ENCODE peak calls at places on chromosome 15, in ten cellular contexts. One of them, this sample, is unnamed.

GRCh38 chr15:68370768-68371151 is 61.2 kb downstream of the ITGA11 start:
- DNase-seq in NCI-H1930: no peak
- DNase-seq in NCI-H1092 treated with DMSO at 0.1 percent for 48 hours: no peak
- DNase-seq in GM12891: no peak
- DNase-seq in occipital lobe: no peak
- DNase-seq in ELR: no peak
- DNase-seq in breast epithelium: no peak
- DNase-seq in fibroblast of the conjunctiva: no peak
- DNase-seq in NB4: no peak
- DNase-seq in mucosa of gallbladder: no peak
- DNase-seq in this sample: no peak

GRCh38 chr15:93477188-93477587 is 388.2 kb upstream of the RGMA start:
- DNase-seq in breast epithelium: no peak
- DNase-seq in GM12891: no peak
- DNase-seq in NCI-H1930: no peak
- DNase-seq in occipital lobe: no peak
- DNase-seq in mucosa of gallbladder: no peak
- DNase-seq in fibroblast of the conjunctiva: no peak
- DNase-seq in NB4: no peak
- DNase-seq in ELR: no peak
- DNase-seq in NCI-H1092 treated with DMSO at 0.1 percent for 48 hours: no peak
- DNase-seq in this sample: no peak

GRCh38 chr15:100869151-100869999 is 10.3 kb upstream of the ALDH1A3 start:
- DNase-seq in NB4: peak; percentile 64
- DNase-seq in GM12891: no peak
- DNase-seq in NCI-H1092 treated with DMSO at 0.1 percent for 48 hours: no peak
- DNase-seq in mucosa of gallbladder: no peak
- DNase-seq in occipital lobe: no peak
- DNase-seq in fibroblast of the conjunctiva: no peak
- DNase-seq in NCI-H1930: no peak
- DNase-seq in breast epithelium: no peak
- DNase-seq in ELR: peak; percentile 25
- DNase-seq in this sample: no peak

GRCh38 chr15:67104453-67104852 is 39.1 kb downstream of the SMAD3 start:
- DNase-seq in fibroblast of the conjunctiva: no peak
- DNase-seq in NB4: no peak
- DNase-seq in mucosa of gallbladder: no peak
- DNase-seq in GM12891: no peak
- DNase-seq in breast epithelium: no peak
- DNase-seq in ELR: no peak
- DNase-seq in NCI-H1092 treated with DMSO at 0.1 percent for 48 hours: no peak
- DNase-seq in NCI-H1930: no peak
- DNase-seq in occipital lobe: no peak
- DNase-seq in this sample: no peak

GRCh38 chr15:45136378-45136764 is 6.6 kb downstream of the DUOX1 start:
- DNase-seq in NB4: no peak
- DNase-seq in mucosa of gallbladder: no peak
- DNase-seq in ELR: no peak
- DNase-seq in NCI-H1930: no peak
- DNase-seq in breast epithelium: no peak
- DNase-seq in NCI-H1092 treated with DMSO at 0.1 percent for 48 hours: no peak
- DNase-seq in fibroblast of the conjunctiva: no peak
- DNase-seq in GM12891: no peak
- DNase-seq in occipital lobe: no peak
- DNase-seq in this sample: no peak

GRCh38 chr15:70095387-70096214 is 2.1 kb downstream of the TLE3 start:
- DNase-seq in NCI-H1930: no peak
- DNase-seq in fibroblast of the conjunctiva: no peak
- DNase-seq in ELR: peak; percentile 25
- DNase-seq in breast epithelium: no peak
- DNase-seq in NCI-H1092 treated with DMSO at 0.1 percent for 48 hours: peak; percentile 18
- DNase-seq in occipital lobe: no peak
- DNase-seq in mucosa of gallbladder: peak; percentile 29
- DNase-seq in NB4: peak; percentile 74
- DNase-seq in GM12891: no peak
- DNase-seq in this sample: no peak

GRCh38 chr15:45991863-45992262 is 357.0 kb downstream of the SQOR start:
- DNase-seq in GM12891: no peak
- DNase-seq in fibroblast of the conjunctiva: no peak
- DNase-seq in mucosa of gallbladder: no peak
- DNase-seq in NCI-H1092 treated with DMSO at 0.1 percent for 48 hours: no peak
- DNase-seq in NCI-H1930: no peak
- DNase-seq in occipital lobe: no peak
- DNase-seq in ELR: no peak
- DNase-seq in breast epithelium: no peak
- DNase-seq in NB4: no peak
- DNase-seq in this sample: no peak

GRCh38 chr15:76191539-76192244 is 119.6 kb downstream of the ETFA start:
- DNase-seq in ELR: no peak
- DNase-seq in NB4: no peak
- DNase-seq in occipital lobe: no peak
- DNase-seq in fibroblast of the conjunctiva: no peak
- DNase-seq in mucosa of gallbladder: no peak
- DNase-seq in NCI-H1930: no peak
- DNase-seq in breast epithelium: no peak
- DNase-seq in NCI-H1092 treated with DMSO at 0.1 percent for 48 hours: no peak
- DNase-seq in GM12891: no peak
- DNase-seq in this sample: no peak

GRCh38 chr15:90780916-90781315 is 63.8 kb downstream of the BLM start:
- DNase-seq in NCI-H1092 treated with DMSO at 0.1 percent for 48 hours: no peak
- DNase-seq in GM12891: no peak
- DNase-seq in NCI-H1930: no peak
- DNase-seq in fibroblast of the conjunctiva: no peak
- DNase-seq in breast epithelium: no peak
- DNase-seq in occipital lobe: no peak
- DNase-seq in mucosa of gallbladder: no peak
- DNase-seq in NB4: peak; percentile 78
- DNase-seq in ELR: no peak
- DNase-seq in this sample: no peak

GRCh38 chr15:96335429-96335807 is 4.9 kb downstream of the NR2F2 start:
- DNase-seq in NCI-H1930: no peak
- DNase-seq in mucosa of gallbladder: no peak
- DNase-seq in occipital lobe: no peak
- DNase-seq in fibroblast of the conjunctiva: no peak
- DNase-seq in NCI-H1092 treated with DMSO at 0.1 percent for 48 hours: no peak
- DNase-seq in ELR: peak; percentile 56
- DNase-seq in GM12891: no peak
- DNase-seq in breast epithelium: no peak
- DNase-seq in NB4: no peak
- DNase-seq in this sample: no peak

GRCh38 chr15:58684036-58684700 is 65.3 kb downstream of the ADAM10 start:
- DNase-seq in fibroblast of the conjunctiva: no peak
- DNase-seq in breast epithelium: no peak
- DNase-seq in GM12891: no peak
- DNase-seq in mucosa of gallbladder: no peak
- DNase-seq in NCI-H1930: no peak
- DNase-seq in ELR: peak; percentile 10
- DNase-seq in NCI-H1092 treated with DMSO at 0.1 percent for 48 hours: no peak
- DNase-seq in occipital lobe: no peak
- DNase-seq in NB4: no peak
- DNase-seq in this sample: no peak

GRCh38 chr15:85607141-85607806 is 187.5 kb downstream of the KLHL25 start:
- DNase-seq in NB4: peak; percentile 25
- DNase-seq in GM12891: no peak
- DNase-seq in breast epithelium: no peak
- DNase-seq in NCI-H1092 treated with DMSO at 0.1 percent for 48 hours: no peak
- DNase-seq in occipital lobe: no peak
- DNase-seq in fibroblast of the conjunctiva: no peak
- DNase-seq in ELR: peak; percentile 72
- DNase-seq in NCI-H1930: no peak
- DNase-seq in mucosa of gallbladder: no peak
- DNase-seq in this sample: no peak

GRCh38 chr15:73915085-73915484 is 11.2 kb upstream of the LOXL1 start:
- DNase-seq in ELR: peak; percentile 49
- DNase-seq in mucosa of gallbladder: no peak
- DNase-seq in NB4: no peak
- DNase-seq in fibroblast of the conjunctiva: no peak
- DNase-seq in NCI-H1930: no peak
- DNase-seq in GM12891: no peak
- DNase-seq in occipital lobe: no peak
- DNase-seq in breast epithelium: no peak
- DNase-seq in NCI-H1092 treated with DMSO at 0.1 percent for 48 hours: no peak
- DNase-seq in this sample: no peak

GRCh38 chr15:25661898-25662297 is 201.2 kb downstream of the ATP10A start:
- DNase-seq in mucosa of gallbladder: no peak
- DNase-seq in NCI-H1930: no peak
- DNase-seq in GM12891: no peak
- DNase-seq in ELR: no peak
- DNase-seq in NB4: no peak
- DNase-seq in fibroblast of the conjunctiva: no peak
- DNase-seq in NCI-H1092 treated with DMSO at 0.1 percent for 48 hours: no peak
- DNase-seq in breast epithelium: no peak
- DNase-seq in occipital lobe: no peak
- DNase-seq in this sample: no peak

GRCh38 chr15:65163041-65163440 is 22.1 kb downstream of the CLPX start:
- DNase-seq in ELR: peak; percentile 37
- DNase-seq in NB4: no peak
- DNase-seq in breast epithelium: no peak
- DNase-seq in occipital lobe: no peak
- DNase-seq in NCI-H1930: no peak
- DNase-seq in fibroblast of the conjunctiva: no peak
- DNase-seq in mucosa of gallbladder: no peak
- DNase-seq in NCI-H1092 treated with DMSO at 0.1 percent for 48 hours: no peak
- DNase-seq in GM12891: no peak
- DNase-seq in this sample: no peak

GRCh38 chr15:32029409-32029861 is 880 bp upstream of the CHRNA7 start:
- DNase-seq in NCI-H1930: peak; percentile 62
- DNase-seq in GM12891: no peak
- DNase-seq in occipital lobe: peak; percentile 14
- DNase-seq in NB4: peak; percentile 25
- DNase-seq in mucosa of gallbladder: no peak
- DNase-seq in NCI-H1092 treated with DMSO at 0.1 percent for 48 hours: peak; percentile 22
- DNase-seq in fibroblast of the conjunctiva: no peak
- DNase-seq in ELR: no peak
- DNase-seq in breast epithelium: no peak
- DNase-seq in this sample: no peak

GRCh38 chr15:41695750-41696436 is 35.7 kb downstream of the MGA start:
- DNase-seq in mucosa of gallbladder: peak; percentile 27
- DNase-seq in NB4: peak; percentile 92
- DNase-seq in occipital lobe: no peak
- DNase-seq in NCI-H1930: no peak
- DNase-seq in ELR: peak; percentile 50
- DNase-seq in fibroblast of the conjunctiva: peak; percentile 27
- DNase-seq in breast epithelium: no peak
- DNase-seq in NCI-H1092 treated with DMSO at 0.1 percent for 48 hours: no peak
- DNase-seq in GM12891: peak; percentile 47
- DNase-seq in this sample: peak; percentile 50

GRCh38 chr15:60673918-60674558 is 195.1 kb upstream of the ICE2 start:
- DNase-seq in breast epithelium: peak; percentile 50
- DNase-seq in occipital lobe: peak; percentile 22
- DNase-seq in GM12891: no peak
- DNase-seq in NCI-H1930: no peak
- DNase-seq in NCI-H1092 treated with DMSO at 0.1 percent for 48 hours: no peak
- DNase-seq in NB4: peak; percentile 43
- DNase-seq in fibroblast of the conjunctiva: peak; percentile 90
- DNase-seq in mucosa of gallbladder: peak; percentile 70
- DNase-seq in ELR: peak; percentile 83
- DNase-seq in this sample: peak; percentile 39

GRCh38 chr15:65393091-65393490 is 15.3 kb upstream of the IGDCC3 start:
- DNase-seq in GM12891: no peak
- DNase-seq in NB4: no peak
- DNase-seq in NCI-H1930: no peak
- DNase-seq in NCI-H1092 treated with DMSO at 0.1 percent for 48 hours: no peak
- DNase-seq in mucosa of gallbladder: no peak
- DNase-seq in ELR: no peak
- DNase-seq in fibroblast of the conjunctiva: no peak
- DNase-seq in occipital lobe: no peak
- DNase-seq in breast epithelium: no peak
- DNase-seq in this sample: no peak

GRCh38 chr15:40918146-40918798 is 10.9 kb upstream of the DLL4 start:
- DNase-seq in NB4: no peak
- DNase-seq in ELR: no peak
- DNase-seq in NCI-H1930: no peak
- DNase-seq in NCI-H1092 treated with DMSO at 0.1 percent for 48 hours: no peak
- DNase-seq in mucosa of gallbladder: no peak
- DNase-seq in occipital lobe: no peak
- DNase-seq in breast epithelium: no peak
- DNase-seq in GM12891: no peak
- DNase-seq in fibroblast of the conjunctiva: no peak
- DNase-seq in this sample: no peak

GRCh38 chr15:49037546-49037940 is 8.7 kb downstream of the SECISBP2L start:
- DNase-seq in occipital lobe: no peak
- DNase-seq in ELR: peak; percentile 61
- DNase-seq in NB4: no peak
- DNase-seq in GM12891: no peak
- DNase-seq in mucosa of gallbladder: no peak
- DNase-seq in NCI-H1930: no peak
- DNase-seq in breast epithelium: no peak
- DNase-seq in fibroblast of the conjunctiva: no peak
- DNase-seq in NCI-H1092 treated with DMSO at 0.1 percent for 48 hours: no peak
- DNase-seq in this sample: no peak

GRCh38 chr15:63480441-63480821 is 24.0 kb upstream of the USP3 start:
- DNase-seq in breast epithelium: no peak
- DNase-seq in GM12891: no peak
- DNase-seq in NCI-H1930: no peak
- DNase-seq in NB4: no peak
- DNase-seq in NCI-H1092 treated with DMSO at 0.1 percent for 48 hours: no peak
- DNase-seq in occipital lobe: no peak
- DNase-seq in ELR: no peak
- DNase-seq in mucosa of gallbladder: no peak
- DNase-seq in fibroblast of the conjunctiva: no peak
- DNase-seq in this sample: no peak

GRCh38 chr15:50970524-50970923 is 62.0 kb downstream of the AP4E1 start:
- DNase-seq in breast epithelium: no peak
- DNase-seq in NB4: no peak
- DNase-seq in mucosa of gallbladder: no peak
- DNase-seq in NCI-H1092 treated with DMSO at 0.1 percent for 48 hours: no peak
- DNase-seq in occipital lobe: no peak
- DNase-seq in ELR: no peak
- DNase-seq in fibroblast of the conjunctiva: no peak
- DNase-seq in GM12891: no peak
- DNase-seq in NCI-H1930: no peak
- DNase-seq in this sample: no peak

GRCh38 chr15:46275701-46276100 is 640.9 kb downstream of the SQOR start:
- DNase-seq in NCI-H1930: no peak
- DNase-seq in occipital lobe: no peak
- DNase-seq in NCI-H1092 treated with DMSO at 0.1 percent for 48 hours: no peak
- DNase-seq in GM12891: no peak
- DNase-seq in fibroblast of the conjunctiva: no peak
- DNase-seq in ELR: no peak
- DNase-seq in breast epithelium: no peak
- DNase-seq in mucosa of gallbladder: no peak
- DNase-seq in NB4: no peak
- DNase-seq in this sample: no peak

GRCh38 chr15:94033683-94034020 is 197.7 kb upstream of the MCTP2 start:
- DNase-seq in NB4: no peak
- DNase-seq in ELR: no peak
- DNase-seq in fibroblast of the conjunctiva: no peak
- DNase-seq in GM12891: no peak
- DNase-seq in NCI-H1092 treated with DMSO at 0.1 percent for 48 hours: no peak
- DNase-seq in occipital lobe: no peak
- DNase-seq in mucosa of gallbladder: no peak
- DNase-seq in NCI-H1930: no peak
- DNase-seq in breast epithelium: no peak
- DNase-seq in this sample: no peak

GRCh38 chr15:57772223-57772957 is 65.9 kb downstream of the POLR2M start:
- DNase-seq in occipital lobe: no peak
- DNase-seq in ELR: peak; percentile 84
- DNase-seq in breast epithelium: no peak
- DNase-seq in mucosa of gallbladder: no peak
- DNase-seq in fibroblast of the conjunctiva: no peak
- DNase-seq in NCI-H1930: no peak
- DNase-seq in GM12891: no peak
- DNase-seq in NB4: peak; percentile 3
- DNase-seq in NCI-H1092 treated with DMSO at 0.1 percent for 48 hours: no peak
- DNase-seq in this sample: no peak

GRCh38 chr15:78542647-78543046 is 2.4 kb downstream of the PSMA4 start:
- DNase-seq in ELR: no peak
- DNase-seq in mucosa of gallbladder: no peak
- DNase-seq in NB4: no peak
- DNase-seq in NCI-H1092 treated with DMSO at 0.1 percent for 48 hours: no peak
- DNase-seq in fibroblast of the conjunctiva: no peak
- DNase-seq in occipital lobe: no peak
- DNase-seq in GM12891: no peak
- DNase-seq in breast epithelium: no peak
- DNase-seq in NCI-H1930: no peak
- DNase-seq in this sample: no peak

This sample was measured in HTR-8/SVneo.